ENCODE peak calls at places on chromosome 15, in nine cellular contexts. Z, R, N, E, V, M, J, W and C are unnamed samples.

GRCh38 chr15:57720861-57721260 is 14.3 kb downstream of the POLR2M start:
- DNase-seq in Z (no peak), R (no peak), N (peak), E (no peak), V (no peak), M (no peak), J (no peak), W (no peak), C (no peak)

GRCh38 chr15:36982441-36982840 is 117.9 kb downstream of the MEIS2 start:
- DNase-seq in Z (no peak), R (no peak), N (peak), E (no peak), V (no peak), M (no peak), J (no peak), W (no peak), C (no peak)

GRCh38 chr15:35290301-35290721 is 205.2 kb upstream of the NANOGP8 start:
- DNase-seq in Z (no peak), R (no peak), N (no peak), E (no peak), V (no peak), M (peak), J (no peak), W (no peak), C (no peak)

GRCh38 chr15:73982251-73982962 is 9.7 kb downstream of the STOML1 start:
- DNase-seq in Z (no peak), R (peak), N (peak), E (peak), V (no peak), M (no peak), J (no peak), W (no peak), C (peak)

GRCh38 chr15:62068071-62068786 is 1.5 kb downstream of the C2CD4A start:
- DNase-seq in Z (no peak), R (peak), N (no peak), E (no peak), V (peak), M (peak), J (no peak), W (no peak), C (no peak)

GRCh38 chr15:62115847-62116246 is 49.1 kb downstream of the C2CD4A start:
- DNase-seq in Z (no peak), R (peak), N (no peak), E (no peak), V (no peak), M (no peak), J (no peak), W (no peak), C (no peak)

GRCh38 chr15:100821327-100821726 is 58.3 kb upstream of the ALDH1A3 start:
- DNase-seq in Z (no peak), R (no peak), N (no peak), E (no peak), V (no peak), M (no peak), J (no peak), W (no peak), C (no peak)

GRCh38 chr15:27530994-27531393 is 560.0 kb downstream of the GABRG3 start:
- DNase-seq in Z (no peak), R (no peak), N (no peak), E (no peak), V (no peak), M (no peak), J (no peak), W (no peak), C (no peak)

GRCh38 chr15:57094594-57095257 is 176.3 kb downstream of the TCF12 start:
- DNase-seq in Z (no peak), R (no peak), N (no peak), E (no peak), V (no peak), M (no peak), J (no peak), W (no peak), C (no peak)

GRCh38 chr15:100114100-100114499 is 227.7 kb downstream of the ADAMTS17 start:
- DNase-seq in Z (no peak), R (no peak), N (peak), E (peak), V (no peak), M (no peak), J (no peak), W (peak), C (peak)

GRCh38 chr15:90988249-90988648 is 6.1 kb downstream of the PRC1 start:
- DNase-seq in Z (no peak), R (no peak), N (no peak), E (no peak), V (no peak), M (peak), J (no peak), W (no peak), C (no peak)

GRCh38 chr15:67372563-67372962 is 118.0 kb downstream of the IQCH start:
- DNase-seq in Z (no peak), R (no peak), N (no peak), E (no peak), V (no peak), M (no peak), J (no peak), W (no peak), C (no peak)

GRCh38 chr15:68413363-68414255 is 18.4 kb downstream of the ITGA11 start:
- DNase-seq in Z (no peak), R (no peak), N (no peak), E (no peak), V (no peak), M (peak), J (no peak), W (no peak), C (no peak)

GRCh38 chr15:28004143-28005003 is 94.7 kb downstream of the OCA2 start:
- DNase-seq in Z (no peak), R (no peak), N (no peak), E (no peak), V (no peak), M (no peak), J (no peak), W (no peak), C (no peak)

GRCh38 chr15:101396484-101397261 is 92.8 kb downstream of the PCSK6 start:
- DNase-seq in Z (no peak), R (no peak), N (no peak), E (no peak), V (no peak), M (peak), J (no peak), W (no peak), C (no peak)

GRCh38 chr15:48634934-48635333 is 10.6 kb downstream of the FBN1 start:
- DNase-seq in Z (no peak), R (no peak), N (peak), E (no peak), V (no peak), M (no peak), J (no peak), W (no peak), C (no peak)

GRCh38 chr15:28123408-28124023 is 24.4 kb upstream of the OCA2 start:
- DNase-seq in Z (peak), R (peak), N (peak), E (peak), V (no peak), M (peak), J (peak), W (peak), C (peak)

GRCh38 chr15:74584779-74585178 is 30.9 kb upstream of the CLK3 start:
- DNase-seq in Z (no peak), R (no peak), N (no peak), E (no peak), V (no peak), M (peak), J (no peak), W (peak), C (no peak)

GRCh38 chr15:97736748-97737147 is 223.8 kb upstream of the ARRDC4 start:
- DNase-seq in Z (no peak), R (no peak), N (no peak), E (no peak), V (no peak), M (no peak), J (no peak), W (no peak), C (no peak)

GRCh38 chr15:47506543-47507090 is 210.7 kb upstream of the SEMA6D start:
- DNase-seq in Z (no peak), R (no peak), N (no peak), E (no peak), V (no peak), M (no peak), J (no peak), W (no peak), C (no peak)